ENCODE peak calls at places on chromosome 12, in four cellular contexts. One of them, this sample, is unnamed.

GRCh38 chr12:57485695-57486094 is 2.2 kb upstream of the MARS1 start:
- DNase-seq in IMR-90: no peak
- DNase-seq in GM12878: no peak
- DNase-seq in K562: no peak
- DNase-seq in this sample: no peak

GRCh38 chr12:57611116-57611809 is at the start of gene ARHGEF25:
- DNase-seq in IMR-90: peak
- DNase-seq in GM12878: no peak
- DNase-seq in K562: peak
- DNase-seq in this sample: peak

GRCh38 chr12:89384050-89384749 is 31.9 kb upstream of the DUSP6 start:
- DNase-seq in IMR-90: peak
- DNase-seq in GM12878: no peak
- DNase-seq in K562: no peak
- DNase-seq in this sample: peak

GRCh38 chr12:57181561-57182155 is 34.2 kb upstream of the LRP1-AS start:
- DNase-seq in IMR-90: no peak
- DNase-seq in GM12878: no peak
- DNase-seq in K562: no peak
- DNase-seq in this sample: no peak

GRCh38 chr12:29024117-29024516 is 125.0 kb upstream of the FAR2 start:
- DNase-seq in IMR-90: no peak
- DNase-seq in GM12878: no peak
- DNase-seq in K562: no peak
- DNase-seq in this sample: no peak

GRCh38 chr12:108517288-108518100 is 2.4 kb downstream of the FICD start:
- DNase-seq in IMR-90: no peak
- DNase-seq in GM12878: no peak
- DNase-seq in K562: no peak
- DNase-seq in this sample: no peak

GRCh38 chr12:32975122-32975521 is 78.5 kb upstream of the PKP2 start:
- DNase-seq in IMR-90: no peak
- DNase-seq in GM12878: no peak
- DNase-seq in K562: no peak
- DNase-seq in this sample: no peak

GRCh38 chr12:12604790-12605189 is 6.9 kb upstream of the CREBL2 start:
- DNase-seq in IMR-90: no peak
- DNase-seq in GM12878: no peak
- DNase-seq in K562: no peak
- DNase-seq in this sample: no peak

GRCh38 chr12:77995436-77996167 is 164.9 kb downstream of the NAV3 start:
- DNase-seq in IMR-90: peak
- DNase-seq in GM12878: peak
- DNase-seq in K562: no peak
- DNase-seq in this sample: no peak

GRCh38 chr12:46908236-46908935 is 82.6 kb upstream of the SLC38A4 start:
- DNase-seq in IMR-90: peak
- DNase-seq in GM12878: no peak
- DNase-seq in K562: no peak
- DNase-seq in this sample: no peak

GRCh38 chr12:54411398-54412241 is 7.4 kb downstream of the ITGA5 start:
- DNase-seq in IMR-90: peak
- DNase-seq in GM12878: no peak
- DNase-seq in K562: peak
- DNase-seq in this sample: peak

GRCh38 chr12:92144045-92144630 is 1.5 kb downstream of the BTG1 start:
- DNase-seq in IMR-90: peak
- DNase-seq in GM12878: no peak
- DNase-seq in K562: peak
- DNase-seq in this sample: peak

GRCh38 chr12:47268501-47269459 is 189.0 kb upstream of the AMIGO2 start:
- DNase-seq in IMR-90: peak
- DNase-seq in GM12878: peak
- DNase-seq in K562: no peak
- DNase-seq in this sample: no peak

GRCh38 chr12:50057896-50058670 is 687 bp downstream of the ASIC1 start:
- DNase-seq in IMR-90: no peak
- DNase-seq in GM12878: no peak
- DNase-seq in K562: peak
- DNase-seq in this sample: no peak

GRCh38 chr12:65878540-65878939 is 54.3 kb downstream of the HMGA2 start:
- DNase-seq in IMR-90: no peak
- DNase-seq in GM12878: no peak
- DNase-seq in K562: no peak
- DNase-seq in this sample: peak

GRCh38 chr12:64221656-64222010 is 463 bp downstream of the KICS2 start:
- DNase-seq in IMR-90: peak
- DNase-seq in GM12878: peak
- DNase-seq in K562: peak
- DNase-seq in this sample: peak

GRCh38 chr12:103021538-103022218 is 64.2 kb downstream of the ASCL1 start:
- DNase-seq in IMR-90: no peak
- DNase-seq in GM12878: no peak
- DNase-seq in K562: no peak
- DNase-seq in this sample: no peak

DNA sequence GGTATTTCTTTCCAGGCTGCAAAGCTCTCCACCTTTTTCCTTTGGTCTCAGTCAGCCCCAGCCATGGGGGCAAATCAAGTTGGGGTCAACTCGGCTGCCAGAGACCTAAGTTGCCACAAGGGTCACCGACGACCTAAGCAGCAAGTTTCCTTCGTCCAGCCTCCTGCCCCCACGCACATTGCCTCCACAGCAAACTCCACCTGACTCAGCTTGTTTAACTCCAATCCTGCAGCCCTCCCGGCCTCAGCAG is 767 bp upstream of the KCNMB4 start:
- DNase-seq in IMR-90: no peak
- DNase-seq in GM12878: no peak
- DNase-seq in K562: no peak
- DNase-seq in this sample: no peak
- TF ChIP-seq FOS in IMR-90: no peak
- TF ChIP-seq FOS in GM12878: no peak
- TF ChIP-seq FOS in K562: no peak
- TF ChIP-seq FOS in this sample: no peak

DNA sequence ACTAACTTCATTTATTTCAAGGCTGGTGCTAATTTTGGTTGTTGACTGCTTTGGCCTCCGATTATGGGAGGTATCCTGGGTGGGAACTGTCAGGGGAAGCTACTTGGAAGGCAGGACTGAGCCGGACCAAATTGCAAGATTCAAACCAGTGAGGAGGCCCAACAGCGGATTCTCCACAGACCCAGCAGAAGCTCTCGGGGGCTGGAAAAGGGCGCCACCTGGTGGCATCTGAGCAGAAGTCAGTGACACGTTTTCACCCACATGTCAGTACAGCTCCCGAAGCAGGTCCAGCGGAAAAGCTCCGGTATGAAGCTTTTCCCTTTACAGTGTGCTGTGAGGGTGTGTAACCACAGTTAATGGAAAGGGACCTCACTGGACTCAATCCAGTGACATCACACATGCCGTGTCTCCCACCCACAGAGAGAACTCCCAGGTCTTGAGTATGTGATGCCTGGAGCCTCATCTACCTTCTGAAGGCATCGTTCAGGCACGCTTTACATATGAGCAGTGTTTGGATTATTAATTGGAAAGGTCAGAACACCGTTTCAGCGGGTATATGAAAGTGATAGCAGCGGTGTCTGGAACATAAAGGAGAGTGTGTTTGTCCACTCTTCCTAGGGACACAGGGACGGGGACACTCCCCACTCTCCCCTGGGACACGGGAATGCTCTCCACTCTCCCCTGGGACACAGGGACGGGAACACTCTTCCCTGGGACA is 3.6 kb upstream of the P2RX2 start:
- DNase-seq in IMR-90: peak
- DNase-seq in GM12878: peak
- DNase-seq in K562: peak
- DNase-seq in this sample: peak
- H2AFZ ChIP-seq in IMR-90: peak
- H2AFZ ChIP-seq in GM12878: peak
- H2AFZ ChIP-seq in K562: peak
- H2AFZ ChIP-seq in this sample: no peak

GRCh38 chr12:113641426-113641825 is 169.8 kb upstream of the LHX5 start:
- DNase-seq in IMR-90: no peak
- DNase-seq in GM12878: no peak
- DNase-seq in K562: peak
- DNase-seq in this sample: no peak
- TF ChIP-seq FOS in IMR-90: no peak
- TF ChIP-seq FOS in GM12878: no peak
- TF ChIP-seq FOS in K562: no peak
- TF ChIP-seq FOS in this sample: no peak

GRCh38 chr12:52655251-52655650 is 3.2 kb upstream of the KRT2 start:
- DNase-seq in IMR-90: no peak
- DNase-seq in GM12878: no peak
- DNase-seq in K562: no peak
- DNase-seq in this sample: no peak

GRCh38 chr12:52648012-52648550 is 3.9 kb downstream of the KRT2 start:
- DNase-seq in IMR-90: no peak
- DNase-seq in GM12878: no peak
- DNase-seq in K562: no peak
- DNase-seq in this sample: no peak

GRCh38 chr12:52650520-52651081 is 1.4 kb downstream of the KRT2 start:
- DNase-seq in IMR-90: no peak
- DNase-seq in GM12878: no peak
- DNase-seq in K562: no peak
- DNase-seq in this sample: no peak

GRCh38 chr12:52649066-52649465 is 2.9 kb downstream of the KRT2 start:
- DNase-seq in IMR-90: no peak
- DNase-seq in GM12878: no peak
- DNase-seq in K562: no peak
- DNase-seq in this sample: no peak

GRCh38 chr12:52651726-52652261 is at the start of gene KRT2:
- DNase-seq in IMR-90: no peak
- DNase-seq in GM12878: no peak
- DNase-seq in K562: no peak
- DNase-seq in this sample: no peak
- H2AFZ ChIP-seq in IMR-90: no peak
- H2AFZ ChIP-seq in GM12878: no peak
- H2AFZ ChIP-seq in K562: peak
- H2AFZ ChIP-seq in this sample: no peak

GRCh38 chr12:124867389-124867930 is 3.8 kb upstream of the SCARB1 start:
- DNase-seq in IMR-90: peak
- DNase-seq in GM12878: no peak
- DNase-seq in K562: no peak
- DNase-seq in this sample: no peak

GRCh38 chr12:124868252-124868965 is 4.7 kb upstream of the SCARB1 start:
- DNase-seq in IMR-90: no peak
- DNase-seq in GM12878: no peak
- DNase-seq in K562: no peak
- DNase-seq in this sample: no peak

GRCh38 chr12:124871297-124871696 is 7.6 kb upstream of the SCARB1 start:
- DNase-seq in IMR-90: no peak
- DNase-seq in GM12878: no peak
- DNase-seq in K562: no peak
- DNase-seq in this sample: no peak

GRCh38 chr12:124870515-124870914 is 6.9 kb upstream of the SCARB1 start:
- DNase-seq in IMR-90: no peak
- DNase-seq in GM12878: no peak
- DNase-seq in K562: no peak
- DNase-seq in this sample: no peak

DNA sequence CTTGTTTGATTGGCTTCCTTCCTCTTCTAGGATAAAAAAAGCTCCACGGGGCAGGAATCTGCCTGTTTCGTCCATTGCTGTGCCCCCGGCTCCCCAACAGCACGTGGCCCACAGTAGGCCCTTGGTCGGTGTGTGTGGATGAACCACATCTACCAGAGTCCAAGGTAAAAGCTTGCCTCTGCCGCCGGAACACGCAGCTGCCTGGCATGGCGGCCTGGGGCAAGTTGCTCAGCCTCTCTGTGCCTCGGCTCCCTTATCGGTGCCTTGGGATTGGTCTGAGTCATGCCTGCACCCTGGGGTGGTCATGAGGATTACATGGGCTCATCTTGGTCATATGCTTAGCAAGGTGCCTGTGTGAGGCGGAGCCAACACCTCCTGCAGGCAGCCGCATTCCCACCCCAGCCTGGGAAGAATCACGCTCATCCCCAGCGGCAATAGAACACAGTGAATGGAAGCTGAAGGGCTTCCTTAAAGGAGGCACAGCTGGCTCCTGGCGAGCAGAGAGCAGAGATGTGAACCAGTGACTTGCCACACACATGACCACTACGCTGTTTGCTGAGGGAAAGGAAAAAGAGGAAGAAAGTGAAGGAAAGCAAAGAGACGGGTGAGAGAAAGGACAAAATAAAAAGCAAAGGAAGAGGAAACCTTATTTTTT is 5.5 kb upstream of the SCARB1 start:
- DNase-seq in IMR-90: no peak
- DNase-seq in GM12878: no peak
- DNase-seq in K562: peak
- DNase-seq in this sample: no peak
- TF ChIP-seq FOS in IMR-90: no peak
- TF ChIP-seq FOS in GM12878: no peak
- TF ChIP-seq FOS in K562: peak
- TF ChIP-seq FOS in this sample: no peak

GRCh38 chr12:20625531-20625930 is 69.6 kb upstream of the SLCO1C1 start:
- DNase-seq in IMR-90: no peak
- DNase-seq in GM12878: no peak
- DNase-seq in K562: no peak
- DNase-seq in this sample: no peak

GRCh38 chr12:20628388-20628787 is 66.7 kb upstream of the SLCO1C1 start:
- DNase-seq in IMR-90: no peak
- DNase-seq in GM12878: no peak
- DNase-seq in K562: no peak
- DNase-seq in this sample: no peak

GRCh38 chr12:20624718-20625117 is 70.4 kb upstream of the SLCO1C1 start:
- DNase-seq in IMR-90: peak
- DNase-seq in GM12878: no peak
- DNase-seq in K562: no peak
- DNase-seq in this sample: peak

GRCh38 chr12:20628999-20629398 is 66.1 kb upstream of the SLCO1C1 start:
- DNase-seq in IMR-90: no peak
- DNase-seq in GM12878: no peak
- DNase-seq in K562: no peak
- DNase-seq in this sample: no peak

DNA sequence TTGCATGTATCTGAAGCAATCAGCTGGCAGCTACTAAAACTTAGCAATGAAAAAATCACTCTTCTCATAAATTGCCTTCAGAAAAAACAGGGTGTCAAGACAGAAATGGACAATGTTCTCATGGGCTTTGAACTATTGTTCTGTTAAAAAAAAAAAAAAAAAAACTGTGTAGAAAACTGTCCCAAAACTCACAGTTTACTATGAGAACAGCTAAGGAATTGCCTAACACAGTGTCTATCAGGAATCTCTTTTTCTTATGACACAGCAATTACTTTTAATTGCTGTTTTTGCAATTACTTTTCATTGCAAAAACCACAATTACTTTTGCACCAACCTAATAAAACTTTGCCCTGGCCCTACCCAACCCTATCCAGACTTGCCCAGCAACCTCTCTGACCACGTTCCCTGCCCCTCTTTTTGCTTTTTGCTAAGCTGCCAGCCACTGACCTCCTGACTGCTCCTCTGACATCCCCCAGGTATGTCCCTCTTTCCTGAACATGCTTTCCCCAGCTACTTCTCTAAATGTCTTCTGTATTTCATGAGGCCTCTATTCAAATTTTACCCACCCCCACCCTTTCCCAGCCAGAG is 68.0 kb upstream of the SLCO1C1 start:
- DNase-seq in IMR-90: no peak
- DNase-seq in GM12878: no peak
- DNase-seq in K562: no peak
- DNase-seq in this sample: no peak
- H2AFZ ChIP-seq in IMR-90: no peak
- H2AFZ ChIP-seq in GM12878: no peak
- H2AFZ ChIP-seq in K562: no peak
- H2AFZ ChIP-seq in this sample: no peak

GRCh38 chr12:125346361-125346760 is 281.1 kb downstream of the AACS start:
- DNase-seq in IMR-90: no peak
- DNase-seq in GM12878: no peak
- DNase-seq in K562: no peak
- DNase-seq in this sample: no peak
- TF ChIP-seq FOS in IMR-90: no peak
- TF ChIP-seq FOS in GM12878: no peak
- TF ChIP-seq FOS in K562: no peak
- TF ChIP-seq FOS in this sample: no peak

This sample was measured in endothelial cell of umbilical vein.